ENCODE peak calls at places on chromosomes 11 and 22, in four cellular contexts. Y is hepatocyte, A is BJ, O is fibroblast of mammary gland. I is an unnamed sample.

GRCh38 chr11:71425851-71426250 is 22.3 kb downstream of the DHCR7 start:
- DNase-seq in Y (no peak), A (no peak), O (peak), I (no peak)

GRCh38 chr11:70176940-70177689 is 26.0 kb upstream of the FADD start:
- DNase-seq in Y (no peak), A (no peak), O (peak), I (no peak)

GRCh38 chr22:23285734-23286133 is 105.4 kb downstream of the BCR start:
- DNase-seq in Y (no peak), A (no peak), O (no peak), I (no peak)

GRCh38 chr11:87722756-87723599 is 452.3 kb downstream of the RAB38 start:
- DNase-seq in Y (peak), A (no peak), O (peak), I (no peak)

GRCh38 chr11:102940714-102941588 is 14.6 kb downstream of the MMP13 start:
- DNase-seq in Y (peak), A (peak), O (peak), I (peak)

GRCh38 chr11:36191941-36192340 is 97.3 kb downstream of the COMMD9 start:
- DNase-seq in Y (no peak), A (no peak), O (no peak), I (no peak)

GRCh38 chr11:5092821-5093585 is 23.6 kb downstream of the OR52E1 start:
- DNase-seq in Y (no peak), A (no peak), O (peak), I (no peak)

GRCh38 chr11:46026616-46027293 is 94.5 kb downstream of the PHF21A start:
- DNase-seq in Y (no peak), A (no peak), O (peak), I (no peak)

GRCh38 chr11:90243534-90243933 is 20.7 kb upstream of the CHORDC1 start:
- DNase-seq in Y (no peak), A (no peak), O (no peak), I (no peak)

GRCh38 chr11:6210274-6210955 is 5.1 kb downstream of the C11orf42 start:
- DNase-seq in Y (no peak), A (no peak), O (no peak), I (no peak)

GRCh38 chr22:46764779-46765485 is 2.5 kb downstream of the TBC1D22A start:
- DNase-seq in Y (no peak), A (no peak), O (no peak), I (no peak)

GRCh38 chr11:94791216-94791889 is 23.2 kb downstream of the AMOTL1 start:
- DNase-seq in Y (no peak), A (no peak), O (no peak), I (no peak)

GRCh38 chr11:46564459-46564858 is 29.4 kb downstream of the AMBRA1 start:
- DNase-seq in Y (no peak), A (no peak), O (peak), I (peak)

GRCh38 chr11:12717851-12718291 is 43.6 kb downstream of the TEAD1 start:
- DNase-seq in Y (no peak), A (no peak), O (no peak), I (no peak)

GRCh38 chr22:32728291-32728690 is 73.2 kb upstream of the TIMP3 start:
- DNase-seq in Y (no peak), A (no peak), O (no peak), I (no peak)

GRCh38 chr22:43152355-43153071 is 1.2 kb downstream of the TSPO start:
- DNase-seq in Y (peak), A (no peak), O (peak), I (no peak)

GRCh38 chr11:1072116-1072820 is 2.4 kb upstream of the MUC2 start:
- DNase-seq in Y (peak), A (no peak), O (peak), I (no peak)

GRCh38 chr11:96257972-96258951 is 84.7 kb downstream of the MAML2 start:
- DNase-seq in Y (no peak), A (no peak), O (peak), I (no peak)

GRCh38 chr11:132734217-132734616 is 798.1 kb downstream of the OPCML start:
- DNase-seq in Y (no peak), A (peak), O (peak), I (no peak)

GRCh38 chr22:45064313-45065268 is 54.8 kb upstream of the PHF21B start:
- DNase-seq in Y (no peak), A (peak), O (peak), I (no peak)

GRCh38 chr11:2507212-2507901 is 62.5 kb downstream of the KCNQ1 start:
- DNase-seq in Y (no peak), A (no peak), O (no peak), I (no peak)

GRCh38 chr11:112961146-112961668 is at the start of gene NCAM1:
- DNase-seq in Y (peak), A (no peak), O (peak), I (peak)

GRCh38 chr11:57324886-57325734 is at the start of gene TNKS1BP1:
- DNase-seq in Y (peak), A (peak), O (peak), I (peak)

GRCh38 chr11:33899383-33900037 is 7.6 kb upstream of the LMO2 start:
- DNase-seq in Y (peak), A (peak), O (peak), I (no peak)

GRCh38 chr11:68040121-68040956 is 1.5 kb downstream of the TCIRG1 start:
- DNase-seq in Y (peak), A (no peak), O (peak), I (no peak)
- H3K4me3 ChIP-seq in Y (no peak), A (peak), O (peak), I (peak)

GRCh38 chr11:78419327-78419726 is 1.7 kb upstream of the GAB2 start:
- DNase-seq in Y (peak), A (peak), O (peak), I (peak)
- H3K4me3 ChIP-seq in Y (no peak), A (no peak), O (no peak), I (no peak)

DNA sequence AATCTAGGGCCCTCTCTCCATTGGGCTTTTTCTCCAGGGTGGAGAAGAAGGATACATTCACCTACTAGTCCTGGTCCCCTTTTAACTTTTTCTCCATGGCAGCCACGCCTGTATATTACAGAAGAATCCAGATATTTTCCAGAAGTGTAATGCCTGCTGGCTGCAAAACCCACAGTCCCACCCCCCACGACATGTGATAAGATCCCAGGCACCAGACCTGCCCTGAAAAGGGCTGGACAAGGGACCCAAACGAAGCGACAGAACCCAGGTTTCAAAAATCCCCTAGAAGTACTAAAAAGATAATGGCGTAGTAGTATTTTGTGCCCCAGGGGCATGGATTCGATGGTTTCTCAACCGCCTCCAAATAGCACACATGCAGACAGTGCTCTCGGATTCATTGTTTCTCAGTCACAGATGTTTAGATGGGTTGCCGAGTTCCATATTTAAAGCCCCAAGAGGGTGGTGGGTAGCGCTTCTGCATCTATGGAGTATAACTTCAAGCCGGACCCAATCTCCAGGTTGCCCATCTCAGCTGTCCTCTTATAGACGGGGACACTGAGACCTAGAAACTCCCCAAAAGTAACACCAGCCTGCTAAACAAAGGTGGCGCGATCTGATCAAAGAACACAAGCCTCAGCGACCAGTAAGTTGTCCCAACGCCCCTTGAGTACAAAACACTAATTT is 2.6 kb downstream of the WT1 start:
- DNase-seq in Y (no peak), A (no peak), O (no peak), I (no peak)
- H3K4me3 ChIP-seq in Y (no peak), A (no peak), O (no peak), I (no peak)

GRCh38 chr22:37419916-37420655 is 7.2 kb downstream of the ELFN2 start:
- DNase-seq in Y (peak), A (no peak), O (no peak), I (no peak)

GRCh38 chr22:37418627-37419369 is 8.5 kb downstream of the ELFN2 start:
- DNase-seq in Y (no peak), A (no peak), O (no peak), I (no peak)

GRCh38 chr22:37421468-37421877 is 5.8 kb downstream of the ELFN2 start:
- DNase-seq in Y (no peak), A (no peak), O (no peak), I (no peak)

GRCh38 chr22:37419370-37419915 is 7.8 kb downstream of the ELFN2 start:
- DNase-seq in Y (no peak), A (no peak), O (no peak), I (no peak)

DNA sequence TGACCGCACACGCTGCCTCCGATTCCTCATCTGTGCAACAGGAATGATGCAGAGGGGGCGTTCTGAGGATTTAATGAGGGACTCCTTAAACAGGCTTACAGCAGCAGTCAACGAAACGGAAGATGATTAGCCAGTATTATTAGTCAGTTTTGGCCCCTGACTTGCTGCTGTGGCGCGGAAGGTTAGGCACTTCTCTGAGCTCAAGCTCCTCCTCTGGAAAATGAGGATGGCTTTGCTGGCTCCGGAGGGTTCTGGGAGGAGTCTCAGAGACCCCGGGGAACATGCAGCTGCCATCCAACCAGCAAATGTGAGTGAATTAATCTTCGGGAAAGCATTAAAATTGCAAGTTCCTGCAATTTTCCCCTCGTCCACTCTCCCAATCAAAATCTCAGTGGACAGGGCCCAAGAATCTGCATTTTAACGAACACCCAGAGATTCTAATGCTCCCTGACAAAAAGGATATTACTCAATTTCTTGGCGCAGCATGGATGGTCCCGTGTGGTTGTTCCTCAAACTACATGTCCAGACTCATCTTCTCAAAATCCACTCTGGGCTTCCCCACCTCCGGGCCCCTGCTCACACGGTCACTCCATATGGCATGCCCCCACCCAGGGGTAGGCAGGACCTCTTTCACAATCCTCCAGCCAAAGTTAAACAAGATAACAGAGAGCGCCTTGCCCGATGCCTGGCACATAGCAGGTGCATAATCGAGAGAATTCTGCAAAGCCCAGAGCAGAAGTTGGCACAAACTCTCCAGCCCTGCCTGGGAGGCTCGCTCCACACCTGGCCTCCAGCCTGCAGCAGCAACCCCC is 6.4 kb downstream of the ELFN2 start:
- DNase-seq in Y (no peak), A (no peak), O (peak), I (no peak)
- H3K4me3 ChIP-seq in Y (no peak), A (no peak), O (peak), I (peak)

GRCh38 chr11:3879216-3879966 is 23.9 kb downstream of the STIM1 start:
- DNase-seq in Y (no peak), A (no peak), O (no peak), I (no peak)
- H3K4me3 ChIP-seq in Y (no peak), A (no peak), O (no peak), I (no peak)

GRCh38 chr11:73325036-73325981 is 17.2 kb downstream of the ARHGEF17 start:
- DNase-seq in Y (no peak), A (no peak), O (no peak), I (no peak)

GRCh38 chr11:73323464-73323863 is 15.4 kb downstream of the ARHGEF17 start:
- DNase-seq in Y (peak), A (no peak), O (peak), I (no peak)

GRCh38 chr11:73322986-73323306 is 14.9 kb downstream of the ARHGEF17 start:
- DNase-seq in Y (no peak), A (no peak), O (no peak), I (no peak)

GRCh38 chr11:73324665-73325035 is 16.6 kb downstream of the ARHGEF17 start:
- DNase-seq in Y (no peak), A (no peak), O (no peak), I (no peak)

DNA sequence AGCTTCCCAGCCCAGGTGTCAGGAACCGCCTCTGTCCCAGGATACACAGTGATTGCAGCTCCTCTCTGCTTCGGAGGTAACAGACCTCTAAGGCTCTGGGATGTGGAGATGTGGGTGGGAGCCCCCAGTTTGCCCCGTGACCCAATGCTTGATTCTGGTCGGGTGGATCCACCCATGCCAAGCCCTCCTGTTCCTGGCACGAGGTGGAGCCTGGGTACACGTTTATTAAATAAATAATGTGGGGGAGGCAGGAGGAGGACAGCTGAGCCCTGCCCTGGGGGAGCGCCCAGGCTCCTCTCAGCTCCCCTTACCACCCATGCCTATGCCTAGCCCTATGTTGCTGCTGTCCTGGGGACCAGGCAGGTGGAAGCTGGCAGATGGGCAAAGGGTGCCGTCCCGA is 16.0 kb downstream of the ARHGEF17 start:
- DNase-seq in Y (no peak), A (no peak), O (no peak), I (no peak)
- H3K4me3 ChIP-seq in Y (no peak), A (no peak), O (no peak), I (no peak)

DNA sequence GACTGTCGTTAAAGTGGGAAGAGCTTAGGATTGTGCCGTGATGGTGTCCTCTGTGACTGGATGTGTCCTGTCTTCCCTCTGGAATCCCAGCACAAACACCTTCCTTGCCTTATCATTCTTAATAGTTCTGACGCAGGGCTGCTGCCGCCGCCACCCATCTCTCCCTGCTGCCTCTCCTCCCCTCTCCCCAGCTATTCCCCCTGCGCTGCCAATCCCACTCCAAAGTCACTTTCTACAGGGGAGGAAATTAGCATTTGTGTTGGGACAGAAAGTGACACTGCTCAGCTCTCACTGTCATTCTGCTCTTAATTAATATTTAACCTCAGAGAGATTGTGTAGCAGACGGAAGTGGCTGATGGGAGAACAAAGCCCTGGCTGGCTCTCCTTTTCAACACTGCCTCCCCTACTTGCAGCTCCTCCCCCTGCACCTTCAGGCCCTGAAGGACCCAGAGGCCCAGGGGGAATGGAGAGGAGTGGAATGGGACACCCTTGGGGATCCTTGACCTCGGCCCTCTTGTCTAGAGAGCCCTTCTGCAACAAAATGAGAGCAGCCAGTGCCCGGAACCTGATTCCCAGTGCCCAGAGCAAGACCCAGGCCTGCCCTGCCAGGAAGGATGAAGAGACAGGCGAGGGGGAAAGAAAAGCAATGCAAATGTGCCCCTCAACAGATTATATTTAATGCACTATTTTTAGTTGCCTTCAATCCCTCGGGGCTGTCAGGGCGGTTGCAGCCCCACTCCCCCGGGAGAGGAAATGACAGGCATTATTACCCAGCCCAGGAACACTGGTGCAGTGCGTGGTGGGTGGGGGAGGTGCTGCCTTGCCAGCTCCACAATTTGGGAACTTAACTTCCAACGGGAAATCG is 14.7 kb upstream of the NRGN start:
- DNase-seq in Y (peak), A (no peak), O (no peak), I (no peak)
- H3K4me3 ChIP-seq in Y (no peak), A (no peak), O (no peak), I (no peak)

GRCh38 chr11:100920571-100920970 is 209.0 kb downstream of the PGR start:
- DNase-seq in Y (no peak), A (no peak), O (no peak), I (no peak)
- H3K4me3 ChIP-seq in Y (no peak), A (no peak), O (no peak), I (no peak)